ENCODE peak calls at places on chromosomes 7 and 10, in five cellular contexts. F is activated T-helper 1 cell treated with anti-CD3 and anti-CD28 coated beads, Interleukin-12 subunit alpha, Interleukin-12 subunit beta, Interleukin-2, Interleukin-4 antibody, amounts not matched to agents 30 ng/mL and 10 ng/mL and 1 ng/mL, durations not matched to agents 14 hours and 24 hours and 36 hours; U is hypothalamus; E is NCI-H1092; Z is EL. C is an unnamed sample.

GRCh38 chr10:7998831-7999230 is 55.7 kb upstream of the GATA3 start:
- DNase-seq in F (no peak), U (no peak), E (no peak), Z (no peak), C (no peak)

GRCh38 chr10:100989088-100989487 is 1.7 kb downstream of the TWNK start:
- DNase-seq in F (no peak), U (no peak), E (no peak), Z (no peak), C (no peak)

GRCh38 chr7:151319189-151319588 is 22.4 kb upstream of the NUB1 start:
- DNase-seq in F (no peak), U (no peak), E (no peak), Z (no peak), C (no peak)

GRCh38 chr10:126012485-126012884 is 116.1 kb downstream of the FANK1 start:
- DNase-seq in F (no peak), U (no peak), E (no peak), Z (peak; percentile 16), C (no peak)

GRCh38 chr7:132655071-132655761 is 78.9 kb upstream of the PLXNA4 start:
- DNase-seq in F (peak; percentile 53), U (no peak), E (no peak), Z (peak; percentile 21), C (peak; percentile 14)

GRCh38 chr10:76547352-76547972 is 1090.1 kb downstream of the KCNMA1 start:
- DNase-seq in F (peak; percentile 9), U (peak; percentile 7), E (peak; percentile 83), Z (peak; percentile 78), C (no peak)

GRCh38 chr7:139875821-139876241 is 46.8 kb downstream of the TBXAS1 start:
- DNase-seq in F (no peak), U (no peak), E (no peak), Z (no peak), C (no peak)

GRCh38 chr10:99694171-99694570 is 34.9 kb downstream of the ENTPD7 start:
- DNase-seq in F (no peak), U (no peak), E (no peak), Z (peak; percentile 90), C (no peak)

GRCh38 chr7:138458576-138459234 is 1.4 kb upstream of the TRIM24 start:
- DNase-seq in F (no peak), U (no peak), E (no peak), Z (no peak), C (no peak)

GRCh38 chr10:76231258-76231934 is 800.0 kb downstream of the LRMDA start:
- DNase-seq in F (no peak), U (no peak), E (no peak), Z (no peak), C (no peak)

GRCh38 chr7:31883761-31884164 is 186.4 kb downstream of the PDE1C start:
- DNase-seq in F (no peak), U (peak; percentile 35), E (no peak), Z (peak; percentile 87), C (peak; percentile 15)

GRCh38 chr10:11276475-11276990 is 258.9 kb downstream of the CELF2 start:
- DNase-seq in F (no peak), U (no peak), E (no peak), Z (no peak), C (no peak)

GRCh38 chr7:24868724-24869123 is 111.3 kb downstream of the OSBPL3 start:
- DNase-seq in F (no peak), U (no peak), E (no peak), Z (no peak), C (no peak)

GRCh38 chr7:132030161-132030568 is 473.7 kb upstream of the PODXL start:
- DNase-seq in F (no peak), U (no peak), E (peak; percentile 66), Z (no peak), C (peak; percentile 44)

GRCh38 chr7:55065511-55066229 is 46.9 kb downstream of the EGFR start:
- DNase-seq in F (no peak), U (no peak), E (no peak), Z (peak; percentile 96), C (no peak)

GRCh38 chr7:157392256-157393037 is 55.6 kb downstream of the DNAJB6 start:
- DNase-seq in F (no peak), U (no peak), E (no peak), Z (no peak), C (no peak)

GRCh38 chr7:45715471-45716352 is 141.5 kb downstream of the ADCY1 start:
- DNase-seq in F (no peak), U (no peak), E (no peak), Z (no peak), C (no peak)

GRCh38 chr7:130367088-130367755 is 13.1 kb upstream of the CPA1 start:
- DNase-seq in F (no peak), U (no peak), E (no peak), Z (no peak), C (no peak)

GRCh38 chr10:89535185-89536012 is at the start of gene SLC16A12:
- DNase-seq in F (no peak), U (no peak), E (no peak), Z (peak; percentile 25), C (no peak)

GRCh38 chr7:125098377-125098970 is 168.8 kb upstream of the POT1 start:
- DNase-seq in F (no peak), U (no peak), E (no peak), Z (no peak), C (no peak)

GRCh38 chr7:54877683-54878082 is 118.7 kb upstream of the SEC61G start:
- DNase-seq in F (no peak), U (no peak), E (no peak), Z (peak; percentile 22), C (no peak)

GRCh38 chr10:67803588-67804394 is 34.2 kb downstream of the DNAJC12 start:
- DNase-seq in F (no peak), U (no peak), E (no peak), Z (no peak), C (no peak)

GRCh38 chr7:3867847-3868246 is 566.8 kb downstream of the SDK1 start:
- DNase-seq in F (no peak), U (no peak), E (no peak), Z (no peak), C (no peak)

GRCh38 chr7:79854621-79855020 is 280.0 kb upstream of the GNAI1 start:
- DNase-seq in F (no peak), U (no peak), E (no peak), Z (no peak), C (no peak)

GRCh38 chr10:67520924-67521520 is 175.0 kb downstream of the CTNNA3 start:
- DNase-seq in F (peak; percentile 9), U (peak; percentile 7), E (no peak), Z (peak; percentile 53), C (no peak)

GRCh38 chr10:79374312-79375191 is 27.3 kb downstream of the PPIF start:
- DNase-seq in F (peak; percentile 55), U (no peak), E (peak; percentile 25), Z (peak; percentile 75), C (peak; percentile 96)

GRCh38 chr7:79064187-79064823 is 389.2 kb downstream of the MAGI2 start:
- DNase-seq in F (no peak), U (no peak), E (no peak), Z (no peak), C (no peak)

GRCh38 chr10:3980660-3981059 is 195.7 kb upstream of the KLF6 start:
- DNase-seq in F (no peak), U (no peak), E (no peak), Z (no peak), C (no peak)

GRCh38 chr7:149707448-149707886 is 65.9 kb downstream of the ZNF467 start:
- DNase-seq in F (no peak), U (no peak), E (no peak), Z (peak; percentile 41), C (no peak)

GRCh38 chr10:101292194-101293006 is 61.6 kb upstream of the BTRC start:
- DNase-seq in F (no peak), U (no peak), E (no peak), Z (peak; percentile 13), C (peak; percentile 66)

GRCh38 chr10:16915308-16915707 is 98.1 kb upstream of the RSU1 start:
- DNase-seq in F (no peak), U (no peak), E (no peak), Z (no peak), C (no peak)

GRCh38 chr10:43256531-43257209 is 10.2 kb downstream of the RASGEF1A start:
- DNase-seq in F (no peak), U (no peak), E (no peak), Z (no peak), C (peak; percentile 28)

GRCh38 chr7:77797734-77798393 is 370 bp downstream of the TMEM60 start:
- DNase-seq in F (no peak), U (no peak), E (peak; percentile 64), Z (no peak), C (peak; percentile 33)

GRCh38 chr7:2006921-2007381 is 225.8 kb downstream of the MAD1L1 start:
- DNase-seq in F (no peak), U (no peak), E (no peak), Z (no peak), C (peak; percentile 72)

C was measured in posterior cingulate gyrus.